ENCODE peak calls at places on chromosomes 16 and 17, in ten cellular contexts. L, B, M, P, J, S, K, Q, O and N are unnamed samples.

GRCh38 chr17:73274490-73274889 is 12.8 kb upstream of the CPSF4L start:
- DNase-seq in M (no peak), P (no peak), J (no peak), O (no peak), B (no peak), L (no peak), S (no peak), K (no peak), Q (no peak), N (no peak)

GRCh38 chr17:67137860-67138259 is 93.5 kb downstream of the CACNG1 start:
- DNase-seq in P (no peak), M (no peak), S (no peak), O (no peak), L (no peak), B (no peak), K (no peak), Q (no peak), J (no peak), N (no peak)

GRCh38 chr17:50087246-50087911 is 7.8 kb upstream of the PDK2 start:
- DNase-seq in P (peak; percentile 66), J (peak; percentile 79), O (peak; percentile 73), B (peak; percentile 84), K (peak; percentile 87), S (peak; percentile 63), L (no peak), M (peak; percentile 58), Q (peak; percentile 80), N (peak; percentile 81)

GRCh38 chr17:31466096-31466495 is 74.6 kb downstream of the RAB11FIP4 start:
- DNase-seq in Q (no peak), O (no peak), P (no peak), B (no peak), S (no peak), L (no peak), J (no peak), K (no peak), M (no peak), N (no peak)

GRCh38 chr17:48545022-48545376 is at the start of gene HOXB2:
- DNase-seq in L (no peak), B (no peak), M (peak; percentile 61), P (no peak), S (no peak), O (no peak), K (no peak), J (no peak), Q (peak; percentile 66), N (no peak)

GRCh38 chr17:79612468-79613194 is 1.8 kb upstream of the RBFOX3 start:
- DNase-seq in J (peak; percentile 31), S (peak; percentile 81), O (peak; percentile 16), K (peak; percentile 85), B (peak; percentile 20), Q (peak; percentile 26), P (peak; percentile 49), M (peak; percentile 7), L (peak; percentile 4), N (peak; percentile 73)

GRCh38 chr16:30122621-30123160 is 329 bp downstream of the MAPK3 start:
- DNase-seq in S (peak; percentile 48), P (peak; percentile 23), K (no peak), O (peak; percentile 14), L (no peak), Q (no peak), B (peak; percentile 45), J (no peak), M (no peak), N (no peak)

GRCh38 chr17:18261146-18261515 is 669 bp downstream of the MIEF2 start:
- DNase-seq in Q (peak; percentile 26), S (no peak), B (peak; percentile 75), P (peak; percentile 71), M (peak; percentile 56), J (peak; percentile 77), O (peak; percentile 40), L (no peak), K (peak; percentile 87), N (peak; percentile 91)

GRCh38 chr16:2856061-2856670 is 1.8 kb downstream of the PRSS22 start:
- DNase-seq in O (peak; percentile 38), J (peak; percentile 72), P (no peak), M (no peak), K (no peak), Q (no peak), L (no peak), S (peak; percentile 69), B (no peak), N (no peak)

GRCh38 chr16:74611721-74612120 is 4.8 kb upstream of the GLG1 start:
- DNase-seq in S (no peak), K (no peak), Q (peak; percentile 36), O (no peak), M (peak; percentile 60), J (no peak), P (no peak), B (peak; percentile 52), L (no peak), N (no peak)

GRCh38 chr17:68248199-68248825 is 469 bp downstream of the AMZ2 start:
- DNase-seq in P (no peak), L (no peak), O (no peak), Q (peak; percentile 73), S (no peak), K (peak; percentile 88), B (peak; percentile 80), J (peak; percentile 49), M (peak; percentile 47), N (no peak)

DNA sequence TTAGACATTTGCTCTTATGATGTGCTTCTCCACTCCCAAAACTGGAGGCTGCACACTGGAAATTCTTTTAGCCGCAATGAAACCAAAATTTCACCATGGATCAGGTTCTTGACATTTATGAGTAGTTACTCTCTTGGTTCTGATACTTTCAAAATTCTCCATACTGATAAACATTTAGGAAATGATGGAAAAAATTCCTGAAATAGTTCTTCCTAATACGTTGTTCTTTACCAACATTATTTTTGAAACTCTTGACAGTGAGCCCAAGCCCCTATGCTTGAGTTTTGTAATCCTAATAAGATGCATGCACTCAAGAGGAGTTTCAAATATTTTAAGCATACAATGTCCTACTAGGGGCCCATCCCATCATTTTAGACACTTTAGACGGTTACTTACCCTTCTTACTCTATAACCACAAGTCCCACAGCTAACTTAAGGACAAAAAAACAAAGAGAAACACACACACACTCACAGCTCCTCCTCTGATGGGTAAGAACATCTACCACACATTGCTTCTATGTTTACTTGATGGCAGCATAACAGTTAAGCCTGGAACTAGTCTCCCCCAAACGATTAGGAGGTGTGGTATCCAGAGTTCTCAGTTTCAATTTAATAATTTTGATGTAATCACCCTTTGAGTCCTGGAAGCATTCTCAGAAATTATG is 3.7 kb downstream of the VEZF1 start:
- DNase-seq in B (peak; percentile 64), S (no peak), Q (peak; percentile 35), M (no peak), O (no peak), L (no peak), J (no peak), P (no peak), K (no peak), N (no peak)
- H3K4me3 ChIP-seq in B (peak overlapping the region; percentile 91), S (no peak overlapping the region), Q (no peak overlapping the region), M (peak overlapping the region; percentile 77), O (no peak overlapping the region), L (no peak overlapping the region), J (peak overlapping the region; percentile 6), P (no peak overlapping the region), K (peak overlapping the region; percentile 82), N (no peak overlapping the region)

GRCh38 chr17:74737299-74738050 is 419 bp downstream of the RAB37 start:
- DNase-seq in S (peak; percentile 84), L (no peak), P (no peak), M (no peak), Q (peak; percentile 52), J (no peak), K (no peak), O (peak; percentile 64), B (peak; percentile 35), N (no peak)
- H3K4me3 ChIP-seq in S (peak overlapping the region; percentile 91), L (no peak overlapping the region), P (peak overlapping the region; percentile 38), M (no peak overlapping the region), Q (no peak overlapping the region), J (peak overlapping the region; percentile 48), K (peak overlapping the region; percentile 16), O (peak overlapping the region; percentile 65), B (no peak overlapping the region), N (peak overlapping the region; percentile 45)

GRCh38 chr16:67248401-67249177 is at the start of gene SLC9A5:
- DNase-seq in S (no peak), P (no peak), J (no peak), B (peak; percentile 78), M (no peak), O (peak; percentile 19), K (peak; percentile 75), Q (no peak), L (no peak), N (peak; percentile 74)

GRCh38 chr16:67249178-67249759 is 490 bp downstream of the SLC9A5 start:
- DNase-seq in Q (no peak), J (no peak), K (peak; percentile 66), P (no peak), B (no peak), O (no peak), M (no peak), S (no peak), L (no peak), N (no peak)

GRCh38 chr16:67246945-67247697 is at the start of gene FHOD1:
- DNase-seq in B (peak; percentile 99), J (peak; percentile 99), K (peak; percentile 99), P (peak; percentile 96), S (peak; percentile 98), Q (peak; percentile 94), O (peak; percentile 98), M (peak; percentile 93), L (no peak), N (peak; percentile 99)

GRCh38 chr16:67247698-67248400 is 568 bp upstream of the FHOD1 start:
- DNase-seq in L (no peak), Q (no peak), S (no peak), J (no peak), B (no peak), O (no peak), K (no peak), M (no peak), P (no peak), N (no peak)

DNA sequence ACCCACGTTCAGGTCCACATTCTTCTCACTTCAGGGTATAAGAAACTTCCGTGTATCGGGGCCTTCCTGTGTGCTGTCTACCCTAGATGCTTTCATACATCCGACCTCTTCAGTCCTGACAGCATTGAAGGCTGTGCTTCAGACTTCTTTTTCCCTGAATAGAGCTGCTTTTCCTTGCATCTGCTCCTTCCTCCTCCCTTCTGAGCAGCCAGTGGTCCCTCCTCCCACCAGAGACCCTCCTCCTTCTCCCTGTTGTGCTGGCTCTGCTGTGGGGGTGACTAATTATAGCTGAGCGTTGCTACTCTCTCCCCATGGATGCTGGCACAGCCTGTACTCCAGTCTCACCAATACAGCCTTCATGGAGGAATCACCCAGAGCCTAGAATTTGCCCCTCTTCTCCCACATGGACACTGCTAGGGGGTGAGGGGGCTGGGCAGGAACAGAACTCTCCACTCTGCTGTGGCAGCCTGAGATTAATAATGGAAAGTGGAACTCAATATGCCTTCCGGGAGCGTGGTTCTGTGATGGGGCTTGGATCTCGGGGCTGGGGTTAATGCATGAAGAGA is 1.1 kb downstream of the SLC9A5 start:
- DNase-seq in O (no peak), L (no peak), K (peak; percentile 50), S (no peak), Q (no peak), P (no peak), J (no peak), B (no peak), M (no peak), N (no peak)
- H3K4me3 ChIP-seq in O (no peak overlapping the region), L (no peak overlapping the region), K (no peak overlapping the region), S (no peak overlapping the region), Q (no peak overlapping the region), P (no peak overlapping the region), J (no peak overlapping the region), B (peak overlapping the region; percentile 92), M (peak overlapping the region; percentile 63), N (no peak overlapping the region)

DNA sequence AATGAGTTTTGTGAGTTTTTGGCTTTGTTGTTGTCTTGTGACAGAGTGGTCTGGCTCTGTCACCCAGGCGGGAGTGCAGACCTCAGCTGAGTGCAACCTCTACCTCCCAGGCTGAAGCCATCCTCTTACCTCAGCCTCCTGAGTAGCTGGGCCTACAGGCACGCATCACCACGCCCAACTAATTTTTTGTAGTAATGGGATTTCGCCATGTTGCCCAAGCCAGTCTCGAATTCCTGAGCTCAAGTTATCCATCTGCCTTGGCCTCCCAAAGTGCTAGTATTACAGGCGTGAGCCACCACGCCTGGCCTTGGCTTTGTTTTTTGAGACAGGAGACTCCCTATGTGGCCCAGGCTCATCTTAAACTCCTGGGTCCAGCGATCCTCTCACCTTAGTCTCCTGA is 15.1 kb downstream of the CRK start:
- DNase-seq in S (no peak), Q (no peak), L (no peak), M (no peak), O (no peak), B (no peak), J (no peak), K (no peak), P (no peak), N (no peak)
- H3K4me3 ChIP-seq in S (no peak overlapping the region), Q (no peak overlapping the region), L (no peak overlapping the region), M (no peak overlapping the region), O (no peak overlapping the region), B (no peak overlapping the region), J (no peak overlapping the region), K (no peak overlapping the region), P (no peak overlapping the region), N (no peak overlapping the region)